ENCODE peak calls at places on chromosomes 12 and 14, in five cellular contexts. P is stimulated activated CD4-positive, alpha-beta T cell treated with anti-CD3 and anti-CD28 coated beads, Interleukin-4, amount 100 ng/mL, for 24 hours; B is activated naive CD4-positive, alpha-beta T cell treated with anti-CD3 and anti-CD28 coated beads, Interleukin-2, amount 10 ng/mL, durations not matched to agents 7 days and 5 days; U is EL; Y is AG09319. S is an unnamed sample.

GRCh38 chr14:49995162-49995561 is 102.3 kb downstream of the ARF6 start:
- DNase-seq in P (no peak), B (no peak), U (no peak), Y (no peak), S (no peak)

GRCh38 chr12:105960319-105961076 is 178.3 kb downstream of the NUAK1 start:
- DNase-seq in P (no peak), B (no peak), U (peak), Y (no peak), S (peak)

GRCh38 chr14:79511146-79511545 is 700.2 kb downstream of the DIO2 start:
- DNase-seq in P (no peak), B (no peak), U (no peak), Y (no peak), S (no peak)

GRCh38 chr12:91732086-91732485 is 413.6 kb downstream of the BTG1 start:
- DNase-seq in P (no peak), B (no peak), U (peak), Y (no peak), S (no peak)

GRCh38 chr12:89092297-89092696 is 260.0 kb downstream of the DUSP6 start:
- DNase-seq in P (peak), B (no peak), U (no peak), Y (no peak), S (no peak)

GRCh38 chr12:91687052-91688017 is 458.3 kb downstream of the BTG1 start:
- DNase-seq in P (peak), B (peak), U (peak), Y (no peak), S (no peak)

GRCh38 chr14:44107156-44107555 is 399.9 kb downstream of the FSCB start:
- DNase-seq in P (no peak), B (no peak), U (no peak), Y (no peak), S (no peak)

GRCh38 chr12:123882306-123882705 is 90.3 kb downstream of the CCDC92 start:
- DNase-seq in P (no peak), B (no peak), U (no peak), Y (no peak), S (no peak)

GRCh38 chr12:112496493-112496892 is 77.7 kb downstream of the PTPN11 start:
- DNase-seq in P (no peak), B (no peak), U (no peak), Y (no peak), S (no peak)

GRCh38 chr14:29846339-29847129 is 81.1 kb downstream of the PRKD1 start:
- DNase-seq in P (no peak), B (no peak), U (no peak), Y (no peak), S (no peak)

GRCh38 chr14:34592623-34593022 is 37.3 kb downstream of the SNX6 start:
- DNase-seq in P (no peak), B (no peak), U (no peak), Y (no peak), S (no peak)

GRCh38 chr14:69535230-69535848 is 39.3 kb downstream of the CCDC177 start:
- DNase-seq in P (no peak), B (no peak), U (peak), Y (peak), S (peak)

GRCh38 chr14:88554458-88555286 is at the start of gene PTPN21:
- DNase-seq in P (no peak), B (peak), U (peak), Y (no peak), S (peak)

GRCh38 chr12:102896067-102896466 is 21.0 kb downstream of the PAH start:
- DNase-seq in P (no peak), B (no peak), U (no peak), Y (no peak), S (no peak)

GRCh38 chr12:61282790-61283575 is 977.2 kb upstream of the USP15 start:
- DNase-seq in P (no peak), B (no peak), U (no peak), Y (no peak), S (no peak)

GRCh38 chr14:104390941-104391901 is 188.3 kb upstream of the C14orf180 start:
- DNase-seq in P (no peak), B (no peak), U (no peak), Y (no peak), S (no peak)

GRCh38 chr12:127516467-127516866 is 750.5 kb upstream of the TMEM132C start:
- DNase-seq in P (no peak), B (no peak), U (peak), Y (no peak), S (no peak)

GRCh38 chr14:53628747-53629146 is 327.9 kb downstream of the BMP4 start:
- DNase-seq in P (no peak), B (no peak), U (no peak), Y (no peak), S (no peak)

GRCh38 chr14:89330236-89331002 is 86.6 kb downstream of the FOXN3 start:
- DNase-seq in P (no peak), B (no peak), U (peak), Y (peak), S (no peak)

GRCh38 chr14:104393898-104394605 is 185.5 kb upstream of the C14orf180 start:
- DNase-seq in P (peak), B (peak), U (no peak), Y (no peak), S (no peak)

GRCh38 chr14:51554953-51555352 is 96.8 kb upstream of the FRMD6 start:
- DNase-seq in P (no peak), B (no peak), U (peak), Y (no peak), S (no peak)

GRCh38 chr14:32709072-32709471 is 229.6 kb upstream of the NPAS3 start:
- DNase-seq in P (no peak), B (no peak), U (peak), Y (peak), S (peak)

GRCh38 chr12:13962699-13963098 is 18.7 kb downstream of the GRIN2B start:
- DNase-seq in P (no peak), B (no peak), U (peak), Y (no peak), S (no peak)

GRCh38 chr12:29743801-29744200 is 39.9 kb downstream of the TMTC1 start:
- DNase-seq in P (no peak), B (no peak), U (peak), Y (peak), S (no peak)

GRCh38 chr12:105538880-105539279 is 208.4 kb downstream of the C12orf75 start:
- DNase-seq in P (no peak), B (no peak), U (no peak), Y (no peak), S (no peak)

GRCh38 chr14:95691591-95691990 is 5.4 kb downstream of the TCL1B start:
- DNase-seq in P (no peak), B (no peak), U (no peak), Y (no peak), S (no peak)

GRCh38 chr12:54262403-54262925 is 17.5 kb downstream of the CBX5 start:
- DNase-seq in P (no peak), B (no peak), U (peak), Y (no peak), S (no peak)

GRCh38 chr14:21308479-21309237 is 28.8 kb downstream of the RPGRIP1 start:
- DNase-seq in P (peak), B (peak), U (peak), Y (no peak), S (peak)

GRCh38 chr12:7638064-7638763 is 27.5 kb downstream of the APOBEC1 start:
- DNase-seq in P (no peak), B (no peak), U (no peak), Y (no peak), S (no peak)

GRCh38 chr14:100645986-100646314 is 58.7 kb upstream of the BEGAIN start:
- DNase-seq in P (no peak), B (no peak), U (no peak), Y (no peak), S (no peak)

GRCh38 chr12:113569841-113570240 is 98.2 kb upstream of the LHX5 start:
- DNase-seq in P (no peak), B (no peak), U (no peak), Y (no peak), S (no peak)

GRCh38 chr12:16221776-16222175 is 55.7 kb downstream of the SLC15A5 start:
- DNase-seq in P (no peak), B (no peak), U (no peak), Y (no peak), S (no peak)

S was measured in prostate gland.